ENCODE peak calls at places on chromosome 17, in seven cellular contexts. I is activated CD4-positive, alpha-beta T cell treated with anti-CD3 and anti-CD28 coated beads, Interleukin-2, amount 10 ng/mL, durations not matched to agents 7 days and 5 days; W is Caki2; X is stimulated activated CD4-positive, alpha-beta T cell treated with anti-CD3 and anti-CD28 coated beads, Interleukin-1b, Interleukin-23, amount 100 ng/mL, for 1 hour; P is foreskin keratinocyte; N is T-helper 1 cell; R is mammary epithelial cell. U is an unnamed sample.

GRCh38 chr17:28967240-28968135 is 16.2 kb upstream of the PHF12 start:
- DNase-seq in I (no peak), W (no peak), X (no peak), P (no peak), N (no peak), R (no peak), U (peak; percentile 41)

GRCh38 chr17:17994271-17994670 is 21.6 kb downstream of the DRC3 start:
- DNase-seq in I (peak; percentile 12), W (no peak), X (no peak), P (no peak), N (no peak), R (no peak), U (peak; percentile 32)

GRCh38 chr17:55576237-55576998 is 65.2 kb upstream of the SMIM36 start:
- DNase-seq in I (no peak), W (peak; percentile 71), X (no peak), P (peak; percentile 35), N (no peak), R (peak; percentile 81), U (peak; percentile 81)

GRCh38 chr17:3744032-3744431 is 20.3 kb downstream of the HASPIN start:
- DNase-seq in I (no peak), W (peak; percentile 15), X (no peak), P (no peak), N (no peak), R (peak; percentile 23), U (peak; percentile 28)

GRCh38 chr17:19303367-19303776 is 59.2 kb downstream of the B9D1 start:
- DNase-seq in I (no peak), W (peak; percentile 41), X (no peak), P (no peak), N (no peak), R (no peak), U (no peak)

GRCh38 chr17:2233441-2233947 is 70.1 kb downstream of the SMG6 start:
- DNase-seq in I (no peak), W (no peak), X (no peak), P (no peak), N (no peak), R (no peak), U (peak; percentile 94)

GRCh38 chr17:59565171-59565958 is at the start of gene DHX40:
- DNase-seq in I (peak; percentile 97), W (peak; percentile 93), X (peak; percentile 83), P (peak; percentile 58), N (peak; percentile 89), R (peak; percentile 83), U (peak; percentile 93)

GRCh38 chr17:50785942-50786570 is 18.7 kb upstream of the ANKRD40CL start:
- DNase-seq in I (no peak), W (no peak), X (no peak), P (peak; percentile 59), N (no peak), R (peak; percentile 32), U (peak; percentile 53)

GRCh38 chr17:45143101-45143670 is 5.1 kb upstream of the HEXIM1 start:
- DNase-seq in I (no peak), W (no peak), X (no peak), P (no peak), N (no peak), R (no peak), U (no peak)

GRCh38 chr17:1264196-1264595 is 6.0 kb upstream of the BHLHA9 start:
- DNase-seq in I (no peak), W (no peak), X (no peak), P (no peak), N (no peak), R (no peak), U (no peak)

GRCh38 chr17:28720247-28720996 is 637 bp downstream of the RPL23A start:
- DNase-seq in I (peak; percentile 47), W (no peak), X (no peak), P (no peak), N (no peak), R (no peak), U (no peak)

GRCh38 chr17:80822021-80822699 is 169.5 kb upstream of the CHMP6 start:
- DNase-seq in I (no peak), W (no peak), X (no peak), P (no peak), N (no peak), R (no peak), U (no peak)

GRCh38 chr17:69447726-69448125 is 33.2 kb downstream of the MAP2K6 start:
- DNase-seq in I (no peak), W (no peak), X (no peak), P (no peak), N (no peak), R (no peak), U (no peak)

U was measured in EH.